ENCODE peak calls at places on chromosomes 7 and 10, in ten cellular contexts. B, Y, R, G, T, J, V, Z, W and A are unnamed samples.
A peak's percentile ranks its signal among the peaks of the same experiment; 100 is the strongest.

GRCh38 chr10:17782921-17783665 is 26.1 kb upstream of the MRC1 start:
- DNase-seq in B (no peak), Y (peak; percentile 81), R (no peak), G (peak; percentile 74), T (peak; percentile 13), J (no peak), V (no peak), Z (no peak), W (peak; percentile 87), A (no peak)

GRCh38 chr7:27064169-27064568 is 31.6 kb downstream of the HOXA1 start:
- DNase-seq in B (no peak), Y (no peak), R (no peak), G (peak; percentile 39), T (peak; percentile 40), J (no peak), V (no peak), Z (no peak), W (peak; percentile 52), A (peak; percentile 45)

GRCh38 chr10:66215005-66215404 is 710.8 kb upstream of the LRRTM3 start:
- DNase-seq in B (no peak), Y (peak; percentile 2), R (no peak), G (peak; percentile 63), T (no peak), J (no peak), V (no peak), Z (no peak), W (no peak), A (no peak)

GRCh38 chr10:34994565-34995142 is 95.5 kb downstream of the CUL2 start:
- DNase-seq in B (peak; percentile 37), Y (peak; percentile 86), R (peak; percentile 37), G (peak; percentile 100), T (peak; percentile 90), J (peak; percentile 48), V (no peak), Z (peak; percentile 70), W (peak; percentile 62), A (peak; percentile 80)

GRCh38 chr10:88913157-88913556 is 33.1 kb downstream of the STAMBPL1 start:
- DNase-seq in B (no peak), Y (no peak), R (no peak), G (no peak), T (no peak), J (no peak), V (no peak), Z (no peak), W (peak; percentile 79), A (peak; percentile 86)

GRCh38 chr10:124142296-124142853 is 49.0 kb upstream of the CHST15 start:
- DNase-seq in B (no peak), Y (no peak), R (no peak), G (no peak), T (no peak), J (no peak), V (no peak), Z (no peak), W (no peak), A (no peak)

GRCh38 chr10:72730462-72730861 is 38.5 kb downstream of the MCU start:
- DNase-seq in B (no peak), Y (no peak), R (no peak), G (no peak), T (no peak), J (no peak), V (no peak), Z (no peak), W (peak; percentile 77), A (peak; percentile 46)

GRCh38 chr7:64881461-64882287 is 21.4 kb upstream of the ZNF273 start:
- DNase-seq in B (no peak), Y (no peak), R (no peak), G (no peak), T (no peak), J (no peak), V (no peak), Z (no peak), W (no peak), A (no peak)

GRCh38 chr7:12674053-12674452 is 13.4 kb upstream of the ARL4A start:
- DNase-seq in B (no peak), Y (no peak), R (no peak), G (peak; percentile 70), T (no peak), J (no peak), V (no peak), Z (no peak), W (no peak), A (no peak)

GRCh38 chr10:123574299-123574698 is 91.9 kb upstream of the GPR26 start:
- DNase-seq in B (no peak), Y (no peak), R (no peak), G (peak; percentile 35), T (no peak), J (no peak), V (no peak), Z (no peak), W (no peak), A (no peak)

GRCh38 chr7:21579341-21580072 is 36.7 kb downstream of the DNAH11 start:
- DNase-seq in B (no peak), Y (no peak), R (no peak), G (no peak), T (no peak), J (no peak), V (no peak), Z (no peak), W (peak; percentile 2), A (no peak)

GRCh38 chr7:120799147-120799546 is 58.8 kb downstream of the TSPAN12 start:
- DNase-seq in B (no peak), Y (no peak), R (no peak), G (no peak), T (no peak), J (no peak), V (no peak), Z (no peak), W (no peak), A (no peak)

GRCh38 chr7:157984138-157984913 is 603.3 kb downstream of the PTPRN2 start:
- DNase-seq in B (no peak), Y (no peak), R (no peak), G (no peak), T (no peak), J (no peak), V (no peak), Z (peak; percentile 39), W (no peak), A (no peak)

DNA sequence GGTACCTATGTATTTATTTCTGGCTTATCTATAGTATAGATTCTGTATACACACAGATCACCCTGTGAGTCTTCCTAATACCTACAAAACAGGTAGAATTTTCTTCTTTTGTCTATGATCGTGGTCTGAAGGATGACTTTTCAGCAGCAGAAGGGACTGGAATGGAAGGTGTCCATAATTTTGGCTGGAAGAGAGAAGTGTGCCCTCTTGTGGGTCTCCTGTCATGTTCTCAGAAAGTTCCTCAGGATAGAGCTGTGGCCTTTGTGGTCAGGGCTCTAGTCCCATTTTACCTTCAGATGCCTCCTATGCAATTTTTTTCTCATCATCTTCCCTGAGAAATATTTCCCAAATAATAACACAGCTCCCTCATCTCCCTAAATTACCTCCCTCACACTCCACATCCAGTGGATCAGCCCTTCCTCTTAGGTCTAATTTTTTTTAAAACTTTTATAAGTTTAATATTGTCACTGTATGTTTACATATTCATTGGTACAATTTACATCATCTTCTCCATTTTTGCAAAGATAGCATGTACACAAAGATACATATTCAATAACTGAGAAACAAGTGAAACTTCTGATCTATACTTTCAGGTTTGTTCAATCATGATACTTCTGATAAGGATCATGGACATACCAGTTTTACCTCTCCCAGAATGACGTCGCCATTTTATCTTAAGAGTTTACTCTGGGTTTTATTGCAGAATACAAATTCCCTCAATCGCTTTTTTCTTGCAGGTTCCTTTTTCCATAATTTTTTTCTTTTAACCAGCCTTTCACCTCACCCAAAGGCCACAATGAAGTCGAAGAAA is 112.7 kb downstream of the REEP3 start:
- DNase-seq in B (no peak), Y (peak; percentile 64), R (no peak), G (peak; percentile 85), T (peak; percentile 55), J (no peak), V (no peak), Z (no peak), W (peak; percentile 65), A (peak; percentile 56)
- TF ChIP-seq CTCF in B (peak; percentile 8), Y (peak; percentile 58), R (peak; percentile 58), G (peak; percentile 95), T (peak; percentile 51), J (peak; percentile 33), V (peak; percentile 64), Z (peak; percentile 41), W (peak; percentile 51), A (peak; percentile 54)

DNA sequence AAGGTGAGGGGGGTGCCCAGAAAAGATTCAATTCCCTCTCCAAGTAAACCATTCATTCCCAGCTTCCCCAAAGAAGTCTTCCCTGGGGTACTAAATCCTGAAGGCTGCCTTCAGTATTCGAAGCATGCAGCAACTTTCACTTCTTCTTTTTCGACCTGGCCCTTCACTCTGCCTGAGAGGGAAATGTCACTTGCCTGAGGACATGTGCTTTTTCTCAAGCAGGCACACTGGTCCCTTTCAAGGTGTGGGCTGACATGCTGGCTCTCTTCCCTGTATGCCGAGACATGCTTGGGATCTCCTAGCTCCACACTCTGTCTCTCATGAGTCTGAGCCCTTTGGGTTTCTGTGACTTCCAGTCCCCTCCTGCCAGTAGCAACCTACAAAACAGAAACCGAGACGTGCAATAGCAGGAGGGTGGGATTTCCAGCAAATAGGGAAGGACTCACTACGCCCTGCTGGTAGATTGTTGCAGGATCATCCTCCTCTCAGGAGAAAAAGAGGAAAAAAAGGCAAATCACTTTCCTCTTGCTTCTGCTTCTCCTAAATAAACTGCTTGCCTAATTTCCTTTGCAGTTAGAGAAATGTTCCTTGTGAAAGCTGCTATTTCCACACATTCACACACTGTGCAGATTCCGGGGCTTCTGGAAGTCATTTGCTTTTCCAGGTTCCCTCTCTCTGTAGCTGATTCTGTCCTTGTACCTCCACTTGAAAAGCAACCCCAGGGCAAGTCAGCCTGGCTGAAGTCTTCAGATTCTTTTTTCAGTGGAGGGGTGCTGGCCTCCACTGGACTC is 33.4 kb downstream of the FIGNL1 start:
- DNase-seq in B (no peak), Y (no peak), R (no peak), G (no peak), T (no peak), J (no peak), V (no peak), Z (no peak), W (no peak), A (no peak)
- TF ChIP-seq CTCF in B (no peak), Y (no peak), R (no peak), G (no peak), T (no peak), J (no peak), V (no peak), Z (no peak), W (no peak), A (no peak)

GRCh38 chr10:90969947-90970673 is 49.2 kb upstream of the ANKRD1 start:
- DNase-seq in B (no peak), Y (peak; percentile 60), R (peak; percentile 18), G (peak; percentile 50), T (peak; percentile 69), J (no peak), V (no peak), Z (no peak), W (peak; percentile 89), A (peak; percentile 51)
- TF ChIP-seq CTCF in B (no peak), Y (no peak), R (no peak), G (peak; percentile 46), T (peak; percentile 14), J (no peak), V (peak; percentile 42), Z (no peak), W (no peak), A (no peak)

DNA sequence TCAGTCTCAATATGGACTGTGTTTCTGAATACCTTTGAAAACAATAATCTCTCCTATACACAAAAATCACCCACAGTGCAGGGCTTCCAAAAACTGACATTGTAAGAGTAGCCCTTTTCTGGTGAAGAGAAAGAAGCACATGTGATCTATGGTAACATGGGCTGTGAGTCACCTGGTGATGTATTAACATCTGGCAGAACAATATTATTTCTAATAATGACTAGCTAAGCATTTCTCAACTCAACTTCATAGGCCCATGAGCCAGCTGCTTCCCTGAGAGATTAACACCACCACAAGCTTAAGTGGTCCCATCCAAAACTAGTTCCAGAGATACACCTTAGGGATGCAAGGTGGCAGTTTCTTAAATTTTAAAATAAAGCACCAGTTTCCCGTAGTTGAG is 331.0 kb upstream of the NRP1 start:
- DNase-seq in B (no peak), Y (no peak), R (no peak), G (no peak), T (peak; percentile 25), J (no peak), V (no peak), Z (no peak), W (peak; percentile 88), A (peak; percentile 17)
- TF ChIP-seq CTCF in B (no peak), Y (no peak), R (no peak), G (no peak), T (no peak), J (no peak), V (no peak), Z (no peak), W (no peak), A (no peak)